ENCODE peak calls at places on chromosomes 16 and 17, in ten cellular contexts. V is prostate gland; B is colonic mucosa; U is CD4-positive, alpha-beta T cell; W is progenitor cell of endocrine pancreas; I is kidney epithelial cell; X is GM13977; O is cardiac muscle cell; Z is fibroblast of the aortic adventitia; P is AG09319. E is an unnamed sample.

GRCh38 chr16:66250686-66251405 is 115.6 kb upstream of the CDH5 start:
- DNase-seq in V (peak), B (peak), U (no peak), W (no peak), I (no peak), X (no peak), O (peak), Z (peak), P (no peak), E (no peak)

GRCh38 chr16:66366433-66367299 is at the start of gene CDH5:
- DNase-seq in V (peak), B (no peak), U (no peak), W (no peak), I (no peak), X (no peak), O (peak), Z (peak), P (no peak), E (no peak)

GRCh38 chr17:82300707-82301270 is 16.6 kb downstream of the CD7 start:
- DNase-seq in V (peak), B (peak), U (peak), W (peak), I (no peak), X (peak), O (peak), Z (peak), P (no peak), E (peak)

GRCh38 chr16:35154627-35155026 is 1695.2 kb downstream of the TP53TG3F start:
- DNase-seq in V (no peak), B (no peak), U (no peak), W (no peak), I (no peak), X (no peak), O (no peak), Z (no peak), P (no peak), E (no peak)

GRCh38 chr16:53103811-53104210 is 49.0 kb downstream of the CHD9 start:
- DNase-seq in V (no peak), B (no peak), U (no peak), W (no peak), I (no peak), X (no peak), O (no peak), Z (no peak), P (no peak), E (no peak)

GRCh38 chr17:12983986-12984932 is 33.6 kb downstream of the ELAC2 start:
- DNase-seq in V (no peak), B (peak), U (no peak), W (no peak), I (no peak), X (no peak), O (peak), Z (peak), P (peak), E (no peak)

GRCh38 chr17:66353937-66354401 is 51.6 kb downstream of the PRKCA start:
- DNase-seq in V (no peak), B (no peak), U (no peak), W (no peak), I (no peak), X (no peak), O (peak), Z (peak), P (peak), E (no peak)

GRCh38 chr17:44000141-44000860 is 4.1 kb upstream of the NAGS start:
- DNase-seq in V (no peak), B (no peak), U (no peak), W (no peak), I (no peak), X (no peak), O (no peak), Z (no peak), P (no peak), E (no peak)

GRCh38 chr16:9099131-9099625 is 7.7 kb downstream of the HAPSTR1 start:
- DNase-seq in V (no peak), B (peak), U (no peak), W (no peak), I (no peak), X (peak), O (no peak), Z (peak), P (no peak), E (peak)

GRCh38 chr17:39593371-39593770 is 14.3 kb downstream of the NEUROD2 start:
- DNase-seq in V (no peak), B (no peak), U (no peak), W (no peak), I (no peak), X (no peak), O (no peak), Z (no peak), P (no peak), E (no peak)

GRCh38 chr17:62179525-62180161 is 114.6 kb upstream of the MED13 start:
- DNase-seq in V (no peak), B (peak), U (no peak), W (no peak), I (peak), X (no peak), O (peak), Z (peak), P (no peak), E (no peak)

GRCh38 chr16:88356124-88356726 is 26.5 kb upstream of the ZNF469 start:
- DNase-seq in V (no peak), B (no peak), U (no peak), W (no peak), I (no peak), X (no peak), O (no peak), Z (no peak), P (no peak), E (no peak)

GRCh38 chr16:64974381-64974780 is 147.5 kb downstream of the CDH11 start:
- DNase-seq in V (no peak), B (no peak), U (no peak), W (no peak), I (no peak), X (no peak), O (no peak), Z (no peak), P (no peak), E (no peak)

GRCh38 chr17:57861000-57861736 is 11.3 kb upstream of the MRPS23 start:
- DNase-seq in V (peak), B (peak), U (peak), W (no peak), I (no peak), X (peak), O (no peak), Z (peak), P (no peak), E (no peak)

GRCh38 chr16:23478566-23478965 is 25.6 kb upstream of the COG7 start:
- DNase-seq in V (no peak), B (no peak), U (no peak), W (no peak), I (no peak), X (no peak), O (no peak), Z (no peak), P (no peak), E (no peak)

GRCh38 chr17:704111-704864 is 10.4 kb downstream of the VPS53 start:
- DNase-seq in V (no peak), B (no peak), U (no peak), W (no peak), I (no peak), X (no peak), O (no peak), Z (no peak), P (no peak), E (no peak)

GRCh38 chr16:19130852-19131808 is 17.4 kb downstream of the ITPRIPL2 start:
- DNase-seq in V (peak), B (peak), U (no peak), W (no peak), I (no peak), X (peak), O (peak), Z (peak), P (no peak), E (no peak)

GRCh38 chr17:19753049-19753444 is 4.9 kb upstream of the ALDH3A1 start:
- DNase-seq in V (peak), B (peak), U (no peak), W (no peak), I (peak), X (no peak), O (peak), Z (peak), P (peak), E (no peak)

GRCh38 chr17:52025231-52025630 is 133.3 kb downstream of the CA10 start:
- DNase-seq in V (no peak), B (no peak), U (no peak), W (no peak), I (no peak), X (no peak), O (no peak), Z (no peak), P (no peak), E (no peak)

GRCh38 chr16:2987854-2988253 is 7.6 kb upstream of the PKMYT1 start:
- DNase-seq in V (no peak), B (no peak), U (no peak), W (no peak), I (no peak), X (no peak), O (no peak), Z (no peak), P (no peak), E (no peak)

GRCh38 chr17:55462711-55463110 is 41.1 kb upstream of the MMD start:
- DNase-seq in V (no peak), B (no peak), U (no peak), W (no peak), I (no peak), X (no peak), O (no peak), Z (peak), P (no peak), E (no peak)

GRCh38 chr17:79616801-79617200 is 6.0 kb upstream of the RBFOX3 start:
- DNase-seq in V (no peak), B (no peak), U (no peak), W (no peak), I (no peak), X (no peak), O (no peak), Z (no peak), P (no peak), E (no peak)

GRCh38 chr16:78040396-78040795 is 18.0 kb downstream of the CLEC3A start:
- DNase-seq in V (no peak), B (no peak), U (no peak), W (no peak), I (no peak), X (no peak), O (no peak), Z (no peak), P (no peak), E (no peak)

GRCh38 chr17:1736348-1737281 is 6.1 kb upstream of the SERPINF2 start:
- DNase-seq in V (no peak), B (no peak), U (no peak), W (no peak), I (no peak), X (peak), O (peak), Z (peak), P (no peak), E (peak)

GRCh38 chr17:83149326-83149725 is 69.9 kb downstream of the METRNL start:
- DNase-seq in V (no peak), B (no peak), U (no peak), W (no peak), I (no peak), X (no peak), O (no peak), Z (no peak), P (no peak), E (no peak)

GRCh38 chr17:58339775-58340622 is 11.4 kb upstream of the TSPOAP1 start:
- DNase-seq in V (no peak), B (no peak), U (no peak), W (no peak), I (no peak), X (no peak), O (no peak), Z (no peak), P (no peak), E (no peak)

GRCh38 chr17:20174588-20175265 is 165.6 kb downstream of the SPECC1 start:
- DNase-seq in V (no peak), B (no peak), U (no peak), W (no peak), I (peak), X (no peak), O (peak), Z (peak), P (no peak), E (no peak)

GRCh38 chr16:910181-910580 is 60.6 kb downstream of the LMF1 start:
- DNase-seq in V (no peak), B (no peak), U (no peak), W (no peak), I (no peak), X (no peak), O (no peak), Z (no peak), P (no peak), E (no peak)
- TF ChIP-seq CTCF in V (no peak), B (no peak), U (no peak), W (no peak), I (no peak), X (no peak), O (no peak), Z (no peak), P (no peak), E (no peak)

GRCh38 chr17:72366626-72367025 is 245.8 kb downstream of the SOX9 start:
- DNase-seq in V (no peak), B (no peak), U (no peak), W (no peak), I (no peak), X (no peak), O (no peak), Z (no peak), P (no peak), E (no peak)

GRCh38 chr17:72362466-72363335 is 241.9 kb downstream of the SOX9 start:
- DNase-seq in V (no peak), B (no peak), U (no peak), W (no peak), I (peak), X (no peak), O (peak), Z (peak), P (no peak), E (no peak)

GRCh38 chr17:72363336-72363620 is 242.5 kb downstream of the SOX9 start:
- DNase-seq in V (no peak), B (no peak), U (no peak), W (no peak), I (no peak), X (no peak), O (no peak), Z (no peak), P (no peak), E (no peak)

GRCh38 chr17:72368191-72368590 is 247.4 kb downstream of the SOX9 start:
- DNase-seq in V (no peak), B (no peak), U (no peak), W (no peak), I (no peak), X (no peak), O (no peak), Z (no peak), P (no peak), E (no peak)

GRCh38 chr17:72365857-72366415 is 245.1 kb downstream of the SOX9 start:
- DNase-seq in V (no peak), B (no peak), U (no peak), W (no peak), I (no peak), X (no peak), O (peak), Z (peak), P (no peak), E (no peak)
- TF ChIP-seq CTCF in V (no peak), B (no peak), U (no peak), W (no peak), I (no peak), X (no peak), O (no peak), Z (no peak), P (no peak), E (no peak)

GRCh38 chr17:4908301-4908700 is 5.4 kb upstream of the CHRNE start:
- DNase-seq in V (no peak), B (no peak), U (no peak), W (no peak), I (no peak), X (no peak), O (no peak), Z (peak), P (no peak), E (no peak)

GRCh38 chr17:4914009-4914408 is 11.1 kb upstream of the CHRNE start:
- DNase-seq in V (no peak), B (no peak), U (no peak), W (no peak), I (no peak), X (no peak), O (no peak), Z (peak), P (no peak), E (no peak)

GRCh38 chr17:4903051-4903818 is at the start of gene CHRNE:
- DNase-seq in V (peak), B (peak), U (peak), W (peak), I (no peak), X (no peak), O (peak), Z (peak), P (peak), E (peak)

GRCh38 chr17:4908711-4909496 is 6.0 kb upstream of the CHRNE start:
- DNase-seq in V (peak), B (peak), U (peak), W (peak), I (peak), X (peak), O (peak), Z (peak), P (peak), E (peak)
- TF ChIP-seq CTCF in V (peak), B (peak), U (peak), W (peak), I (peak), X (peak), O (peak), Z (peak), P (peak), E (peak)

GRCh38 chr16:636206-637080 is at the start of gene METTL26:
- DNase-seq in V (peak), B (peak), U (peak), W (peak), I (peak), X (peak), O (peak), Z (peak), P (peak), E (peak)
- TF ChIP-seq CTCF in V (peak), B (no peak), U (no peak), W (peak), I (no peak), X (no peak), O (no peak), Z (no peak), P (no peak), E (no peak)

GRCh38 chr17:6043405-6043804 is 26.8 kb upstream of the WSCD1 start:
- DNase-seq in V (no peak), B (no peak), U (no peak), W (no peak), I (no peak), X (no peak), O (no peak), Z (no peak), P (no peak), E (no peak)

GRCh38 chr17:6046431-6046830 is 23.7 kb upstream of the WSCD1 start:
- DNase-seq in V (no peak), B (no peak), U (no peak), W (no peak), I (no peak), X (no peak), O (no peak), Z (no peak), P (no peak), E (no peak)

GRCh38 chr17:6047966-6048365 is 22.2 kb upstream of the WSCD1 start:
- DNase-seq in V (no peak), B (no peak), U (no peak), W (no peak), I (peak), X (no peak), O (no peak), Z (no peak), P (peak), E (no peak)

GRCh38 chr17:6044261-6044660 is 25.9 kb upstream of the WSCD1 start:
- DNase-seq in V (no peak), B (no peak), U (no peak), W (no peak), I (no peak), X (no peak), O (no peak), Z (no peak), P (no peak), E (no peak)

GRCh38 chr17:6045621-6046357 is 24.4 kb upstream of the WSCD1 start:
- DNase-seq in V (no peak), B (no peak), U (no peak), W (no peak), I (no peak), X (no peak), O (no peak), Z (no peak), P (no peak), E (no peak)
- TF ChIP-seq CTCF in V (no peak), B (no peak), U (no peak), W (no peak), I (no peak), X (no peak), O (no peak), Z (no peak), P (no peak), E (no peak)

DNA sequence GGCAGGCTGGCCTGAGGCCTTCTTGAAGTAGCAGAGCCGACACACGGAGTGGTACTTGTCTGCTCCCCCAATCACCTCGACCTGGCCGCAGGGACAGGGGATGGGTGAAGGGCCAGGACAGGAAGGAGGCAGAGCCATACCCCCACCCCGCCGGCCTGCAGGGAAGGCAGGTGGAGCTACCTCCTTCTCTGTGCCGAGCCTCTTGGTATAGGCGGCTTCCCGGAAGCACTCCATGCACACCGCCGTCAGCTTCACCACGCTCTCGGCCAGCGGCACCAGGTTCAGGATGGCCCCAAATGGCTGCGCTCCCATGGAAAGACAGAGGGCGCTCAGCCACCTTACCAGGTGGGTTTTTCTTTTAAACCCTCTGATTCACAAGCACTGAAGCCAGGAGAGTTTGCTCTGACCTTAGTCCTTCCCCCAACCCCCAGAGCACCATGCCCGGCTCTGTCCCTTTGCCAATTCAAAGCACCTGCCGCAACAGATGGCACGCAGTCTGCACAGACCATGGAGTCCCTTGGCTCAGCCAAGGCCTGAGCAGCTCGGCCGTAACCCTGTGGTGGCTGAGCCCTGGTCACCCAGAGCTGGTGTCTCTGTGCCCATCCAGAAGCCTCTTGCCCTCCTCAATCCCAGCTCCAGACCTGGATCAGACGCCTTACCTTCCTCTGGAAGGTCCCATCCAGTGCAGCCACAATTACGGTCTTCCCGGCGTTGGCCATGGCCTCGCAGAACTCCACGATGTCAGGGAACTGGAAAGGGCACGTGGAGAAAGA is 6.7 kb downstream of the SYNGR2 start:
- DNase-seq in V (no peak), B (peak), U (no peak), W (no peak), I (no peak), X (no peak), O (no peak), Z (no peak), P (no peak), E (no peak)
- TF ChIP-seq CTCF in V (peak), B (no peak), U (no peak), W (peak), I (peak), X (peak), O (no peak), Z (no peak), P (no peak), E (peak)

DNA sequence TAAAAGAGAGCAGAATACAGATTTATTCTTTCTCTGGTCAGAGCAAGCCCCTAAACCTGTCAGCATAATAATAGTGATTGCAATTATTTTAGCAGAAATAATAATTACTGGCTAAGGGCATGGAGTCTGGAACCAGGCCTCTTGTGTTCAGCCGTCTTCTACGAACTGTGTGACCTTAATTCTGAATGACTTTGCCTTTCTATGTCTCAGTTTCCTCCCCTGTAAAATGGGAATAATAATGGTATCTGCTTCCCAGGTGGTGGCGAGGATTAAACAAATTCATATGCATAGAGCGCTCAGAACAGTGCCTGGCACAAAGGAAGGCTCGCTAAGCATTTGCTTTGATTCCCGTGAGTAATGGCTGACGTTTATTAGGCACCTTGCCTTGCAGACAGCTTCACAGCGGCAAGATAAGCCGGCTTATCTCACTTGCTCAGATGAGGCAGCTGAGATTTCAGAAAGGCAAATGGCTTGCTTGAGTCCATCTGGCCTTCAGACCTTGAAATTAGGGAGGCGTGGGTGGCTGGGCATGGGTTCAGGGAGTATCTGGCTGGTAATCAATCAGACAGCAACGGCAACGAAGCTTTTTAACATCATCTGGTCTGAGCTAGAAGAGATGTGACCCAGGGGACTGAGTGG is 33.6 kb downstream of the RAB11FIP4 start:
- DNase-seq in V (no peak), B (no peak), U (no peak), W (no peak), I (no peak), X (no peak), O (no peak), Z (peak), P (no peak), E (no peak)
- TF ChIP-seq CTCF in V (no peak), B (no peak), U (no peak), W (no peak), I (no peak), X (no peak), O (no peak), Z (no peak), P (no peak), E (no peak)